ENCODE peak calls at places on chromosomes 1 and 21, in ten cellular contexts. R, N, Q, Y, D, I, U, O, S and G are unnamed samples.

GRCh38 chr1:183915634-183916510 is 111.0 kb downstream of the RGL1 start:
- DNase-seq in N (no peak), I (peak), Y (peak), O (peak), U (peak), D (peak), Q (peak), R (peak), S (peak), G (peak)

GRCh38 chr1:44316231-44316759 is 38.8 kb downstream of the ERI3 start:
- DNase-seq in S (no peak), Q (peak), N (no peak), O (no peak), Y (no peak), D (no peak), U (no peak), R (no peak), I (no peak), G (no peak)

GRCh38 chr1:178919581-178919980 is 48.7 kb upstream of the ANGPTL1 start:
- DNase-seq in N (no peak), I (no peak), D (no peak), U (no peak), S (no peak), Y (no peak), O (no peak), Q (no peak), R (no peak), G (no peak)

GRCh38 chr1:119953266-119953998 is 57.1 kb upstream of the ADAM30 start:
- DNase-seq in S (no peak), O (no peak), Y (no peak), I (no peak), Q (no peak), U (no peak), N (no peak), D (no peak), R (no peak), G (no peak)

GRCh38 chr1:147757015-147757990 is 3.1 kb downstream of the GJA5 start:
- DNase-seq in O (no peak), R (no peak), S (peak), I (peak), U (no peak), D (no peak), Y (no peak), N (no peak), Q (peak), G (no peak)

GRCh38 chr1:229792576-229792975 is 166.5 kb downstream of the URB2 start:
- DNase-seq in O (no peak), U (no peak), D (no peak), I (no peak), N (no peak), Q (no peak), R (no peak), S (no peak), Y (no peak), G (no peak)

GRCh38 chr1:96087719-96088118 is 633.9 kb upstream of the PTBP2 start:
- DNase-seq in Q (peak), O (no peak), N (no peak), U (no peak), S (no peak), D (no peak), Y (no peak), R (no peak), I (no peak), G (no peak)

GRCh38 chr21:14259669-14260458 is 43.9 kb downstream of the RBM11 start:
- DNase-seq in N (no peak), I (peak), U (peak), D (no peak), R (no peak), O (no peak), S (peak), Q (peak), Y (no peak), G (no peak)

GRCh38 chr1:180188103-180188506 is 33.4 kb downstream of the QSOX1 start:
- DNase-seq in O (no peak), I (peak), U (peak), R (peak), S (peak), Y (no peak), Q (peak), D (no peak), N (no peak), G (no peak)

GRCh38 chr1:30598571-30599114 is 124.7 kb downstream of the MATN1 start:
- DNase-seq in Q (no peak), D (no peak), Y (no peak), I (no peak), R (no peak), S (no peak), O (no peak), U (no peak), N (no peak), G (no peak)

GRCh38 chr1:87203890-87204289 is 124.8 kb upstream of the LMO4 start:
- DNase-seq in Y (no peak), I (peak), R (no peak), D (no peak), Q (no peak), O (no peak), U (no peak), S (no peak), N (no peak), G (no peak)

GRCh38 chr21:16408280-16408669 is 678.5 kb downstream of the USP25 start:
- DNase-seq in Y (no peak), Q (no peak), I (no peak), S (no peak), R (no peak), D (no peak), N (no peak), O (no peak), U (no peak), G (no peak)

GRCh38 chr1:61082336-61083013 is at the start of gene NFIA:
- DNase-seq in Q (peak), I (peak), R (peak), D (no peak), Y (no peak), S (peak), U (no peak), O (no peak), N (peak), G (peak)

GRCh38 chr1:182600745-182601415 is 3.3 kb downstream of the RGS16 start:
- DNase-seq in R (no peak), D (no peak), I (no peak), N (no peak), Y (no peak), U (no peak), S (no peak), Q (no peak), O (no peak), G (no peak)

GRCh38 chr1:70264875-70265274 is 43.7 kb downstream of the SRSF11 start:
- DNase-seq in I (no peak), U (no peak), R (no peak), Q (no peak), D (no peak), Y (no peak), S (no peak), O (no peak), N (no peak), G (no peak)

GRCh38 chr1:183164963-183165362 is 21.1 kb upstream of the LAMC2 start:
- DNase-seq in I (no peak), U (no peak), N (no peak), O (no peak), Y (no peak), R (no peak), D (no peak), Q (no peak), S (no peak), G (no peak)

GRCh38 chr1:234212764-234213406 is 160.4 kb upstream of the COA6 start:
- DNase-seq in I (peak), D (no peak), N (no peak), Q (peak), Y (no peak), R (no peak), O (no peak), S (peak), U (peak), G (no peak)

GRCh38 chr1:226498690-226499008 is 49.9 kb upstream of the STUM start:
- DNase-seq in U (no peak), R (no peak), D (no peak), Q (no peak), I (no peak), S (no peak), N (no peak), Y (no peak), O (no peak), G (no peak)

GRCh38 chr1:228846952-228847351 is 111.7 kb downstream of the RHOU start:
- DNase-seq in O (no peak), I (no peak), S (no peak), U (no peak), N (no peak), D (no peak), R (no peak), Y (no peak), Q (no peak), G (no peak)

GRCh38 chr1:209493584-209493983 is 89.9 kb upstream of the CAMK1G start:
- DNase-seq in U (no peak), D (no peak), I (peak), O (no peak), S (no peak), Y (no peak), N (no peak), Q (no peak), R (no peak), G (no peak)

GRCh38 chr1:19762175-19762779 is 37.4 kb downstream of the TMCO4 start:
- DNase-seq in O (no peak), Y (no peak), S (peak), R (peak), D (no peak), N (no peak), U (peak), Q (peak), I (peak), G (peak)